ENCODE peak calls at places on chromosome 10, in five cellular contexts. R is GM23248, W is IMR-90, Q is HCT116, N is neural progenitor cell. F is an unnamed sample.

GRCh38 chr10:128046934-128047251 is 79.3 kb downstream of the MKI67 start:
- DNase-seq in R (no peak), W (no peak), Q (no peak), N (no peak), F (no peak)

GRCh38 chr10:35058134-35058533 is 32.0 kb downstream of the CUL2 start:
- DNase-seq in R (peak; percentile 93), W (peak; percentile 94), Q (no peak), N (no peak), F (no peak)

GRCh38 chr10:100286051-100287033 is at the start of gene BLOC1S2:
- DNase-seq in R (peak; percentile 98), W (peak; percentile 92), Q (peak; percentile 75), N (peak; percentile 90), F (peak; percentile 81)

GRCh38 chr10:48794074-48794473 is 109.4 kb downstream of the WDFY4 start:
- DNase-seq in R (no peak), W (no peak), Q (no peak), N (no peak), F (no peak)

GRCh38 chr10:114291076-114291475 is 52.0 kb downstream of the VWA2 start:
- DNase-seq in R (no peak), W (no peak), Q (no peak), N (no peak), F (no peak)

GRCh38 chr10:89466599-89467035 is 52.2 kb downstream of the IFIT5 start:
- DNase-seq in R (peak; percentile 60), W (peak; percentile 60), Q (peak; percentile 44), N (peak; percentile 31), F (no peak)

GRCh38 chr10:36489928-36490279 is 635.5 kb upstream of the ANKRD30A start:
- DNase-seq in R (peak; percentile 78), W (peak; percentile 86), Q (no peak), N (no peak), F (no peak)

GRCh38 chr10:44994752-44995530 is 5.8 kb upstream of the ZNF22 start:
- DNase-seq in R (no peak), W (no peak), Q (no peak), N (no peak), F (peak; percentile 33)

GRCh38 chr10:1045415-1045814 is 3.5 kb downstream of the IDI1 start:
- DNase-seq in R (no peak), W (no peak), Q (no peak), N (no peak), F (no peak)

GRCh38 chr10:111207525-111207924 is 130.7 kb downstream of the ADRA2A start:
- DNase-seq in R (no peak), W (no peak), Q (no peak), N (peak; percentile 8), F (peak; percentile 10)

GRCh38 chr10:132139526-132139925 is 47.2 kb upstream of the DPYSL4 start:
- DNase-seq in R (no peak), W (no peak), Q (no peak), N (no peak), F (no peak)

DNA sequence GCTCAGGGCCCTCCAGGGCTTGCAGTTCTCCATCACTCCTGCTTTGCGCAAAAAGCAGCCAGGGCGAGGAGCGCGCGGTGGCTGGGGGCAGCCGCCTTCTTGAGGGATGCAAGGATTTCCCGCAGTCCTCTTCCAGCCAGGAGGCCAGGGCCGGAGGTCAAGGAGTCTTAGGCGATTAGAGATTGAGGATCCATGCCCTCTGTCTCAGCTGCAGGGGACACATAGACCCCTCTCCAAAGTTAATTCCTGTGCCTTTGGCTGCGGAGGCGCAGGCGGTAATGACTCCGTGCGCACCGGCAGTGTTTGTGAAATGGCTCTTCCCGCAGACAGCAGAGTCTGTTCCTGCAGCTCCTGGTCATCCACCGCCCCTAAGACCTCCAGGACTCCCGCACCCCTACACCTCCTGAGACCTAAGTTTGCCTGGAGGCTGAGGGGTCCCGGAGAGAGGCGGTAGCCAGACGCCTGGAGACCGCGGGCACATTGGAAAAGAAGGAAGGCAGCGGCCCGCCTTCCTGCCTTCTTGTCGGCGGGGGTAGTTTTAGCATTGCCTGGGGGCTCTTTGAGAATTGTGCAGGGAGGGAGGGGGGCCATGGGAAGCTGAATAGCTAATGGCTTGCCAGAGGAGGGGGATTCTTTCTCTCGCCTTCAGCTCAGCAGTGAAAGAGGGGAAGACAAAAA is 3.3 kb upstream of the NEUROG3 start:
- DNase-seq in R (peak; percentile 24), W (no peak), Q (no peak), N (peak; percentile 46), F (no peak)
- H3K4me2 ChIP-seq in R (no peak overlapping the region), W (no peak overlapping the region), Q (no peak overlapping the region), N (peak overlapping the region; percentile 65), F (no peak overlapping the region)

GRCh38 chr10:20993387-20994170 is 96.5 kb upstream of the NEBL start:
- DNase-seq in R (peak; percentile 9), W (no peak), Q (no peak), N (no peak), F (no peak)

GRCh38 chr10:20986049-20986448 is 88.9 kb upstream of the NEBL start:
- DNase-seq in R (no peak), W (no peak), Q (no peak), N (no peak), F (no peak)

GRCh38 chr10:20991526-20991925 is 94.4 kb upstream of the NEBL start:
- DNase-seq in R (no peak), W (no peak), Q (no peak), N (no peak), F (no peak)

GRCh38 chr10:20988357-20988983 is 91.4 kb upstream of the NEBL start:
- DNase-seq in R (peak; percentile 11), W (no peak), Q (no peak), N (no peak), F (no peak)

GRCh38 chr10:20990604-20991003 is 93.5 kb upstream of the NEBL start:
- DNase-seq in R (peak; percentile 72), W (no peak), Q (no peak), N (peak; percentile 62), F (no peak)
- H2AFZ ChIP-seq in R (no peak overlapping the region), W (no peak overlapping the region), Q (no peak overlapping the region), N (no peak overlapping the region), F (no peak overlapping the region)

GRCh38 chr10:98293550-98294269 is 25.7 kb upstream of the LOXL4 start:
- DNase-seq in R (peak; percentile 71), W (no peak), Q (no peak), N (no peak), F (no peak)
- H3K9ac ChIP-seq in R (no peak overlapping the region), W (no peak overlapping the region), Q (no peak overlapping the region), N (no peak overlapping the region), F (no peak overlapping the region)

DNA sequence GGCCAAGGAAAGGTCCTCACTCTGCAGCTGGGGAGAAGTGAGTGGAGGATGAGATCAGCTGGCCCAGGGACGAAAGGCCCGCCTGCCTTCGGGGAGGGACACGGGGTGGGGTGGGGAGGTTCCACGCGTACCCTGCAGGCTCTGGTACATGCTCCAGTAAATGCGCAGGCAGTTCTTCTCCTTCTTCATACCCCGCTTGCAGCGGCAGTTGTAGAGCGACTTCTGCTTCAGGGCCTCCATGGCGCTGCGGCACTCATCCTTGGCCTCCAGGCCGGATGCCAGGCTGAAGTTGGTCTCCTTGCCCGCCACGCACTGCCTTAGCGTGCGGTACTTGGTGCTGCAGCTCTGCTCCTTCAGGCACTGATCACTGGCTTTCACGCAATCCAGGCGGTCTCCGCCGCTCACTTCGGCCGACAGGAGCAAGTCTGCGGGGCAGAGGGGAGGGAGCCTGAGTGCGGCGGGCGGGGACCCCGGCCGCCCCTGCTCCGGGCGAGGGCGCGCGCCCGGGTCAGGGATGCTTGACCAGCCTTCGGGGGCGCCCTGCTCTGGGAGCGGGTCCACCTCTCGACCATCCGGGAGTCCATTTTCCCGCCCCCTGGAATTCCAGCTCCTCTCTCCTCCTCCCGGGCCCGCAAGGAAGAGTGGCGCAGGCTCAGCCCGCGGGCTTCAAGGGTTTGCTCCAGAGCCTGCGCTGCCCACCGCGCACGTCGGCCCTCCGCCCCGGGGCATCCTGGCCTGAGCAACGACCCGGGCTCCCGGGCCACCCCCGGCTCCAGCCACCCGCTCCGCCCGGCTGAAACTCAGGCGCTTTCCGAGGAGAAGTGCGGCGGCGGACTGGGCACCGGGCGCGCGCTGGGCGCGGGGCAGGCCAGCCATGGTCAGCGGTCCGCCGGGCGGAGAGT is 2.1 kb downstream of the GFRA1 start:
- DNase-seq in R (peak; percentile 46), W (peak; percentile 4), Q (no peak), N (peak; percentile 69), F (no peak)
- H3K4me2 ChIP-seq in R (peak overlapping the region; percentile 97), W (peak overlapping the region; percentile 86), Q (no peak overlapping the region), N (peak overlapping the region; percentile 97), F (no peak overlapping the region)

DNA sequence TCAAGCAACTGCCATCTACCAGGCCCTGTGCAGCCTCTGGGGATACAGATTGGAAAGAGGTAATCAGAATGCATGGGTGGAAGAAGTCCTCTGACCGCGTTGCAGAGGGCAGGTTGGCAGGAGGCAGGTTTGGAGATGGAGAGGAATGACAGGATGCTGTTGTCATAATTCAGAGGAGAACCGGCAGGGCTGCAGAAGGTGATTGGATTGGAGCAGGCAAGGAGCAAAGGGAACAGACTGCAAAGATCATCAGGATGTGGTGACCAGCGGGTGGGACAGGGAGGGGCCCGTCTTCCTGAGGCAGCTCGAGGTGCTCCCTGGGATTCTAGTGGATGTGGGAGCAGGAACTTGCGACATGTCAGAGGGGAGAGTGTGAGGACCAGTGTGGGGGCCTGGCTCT is 78.6 kb upstream of the PPIF start:
- DNase-seq in R (peak; percentile 51), W (no peak), Q (no peak), N (no peak), F (no peak)
- H2AFZ ChIP-seq in R (no peak overlapping the region), W (no peak overlapping the region), Q (no peak overlapping the region), N (no peak overlapping the region), F (no peak overlapping the region)

F was measured in DND-41.